ENCODE peak calls at places on chromosome 2, in six cellular contexts. One of them, this sample, is unnamed.

GRCh38 chr2:16099326-16099725 is 159.0 kb downstream of the MYCN start:
- DNase-seq in AG04450: no peak
- DNase-seq in astrocyte of the spinal cord: no peak
- DNase-seq in right cardiac atrium: no peak
- DNase-seq in GM12878: no peak
- DNase-seq in H1: no peak
- DNase-seq in this sample: no peak

GRCh38 chr2:191845248-191845715 is 1.6 kb downstream of the CAVIN2 start:
- DNase-seq in right cardiac atrium: peak; percentile 86
- DNase-seq in astrocyte of the spinal cord: no peak
- DNase-seq in AG04450: no peak
- DNase-seq in GM12878: no peak
- DNase-seq in H1: no peak
- DNase-seq in this sample: peak; percentile 68

GRCh38 chr2:218996937-218997336 is 3.7 kb upstream of the CRYBA2 start:
- DNase-seq in GM12878: no peak
- DNase-seq in astrocyte of the spinal cord: no peak
- DNase-seq in right cardiac atrium: no peak
- DNase-seq in AG04450: no peak
- DNase-seq in H1: no peak
- DNase-seq in this sample: no peak

GRCh38 chr2:10240911-10241610 is 61.6 kb upstream of the HPCAL1 start:
- DNase-seq in GM12878: no peak
- DNase-seq in astrocyte of the spinal cord: no peak
- DNase-seq in H1: no peak
- DNase-seq in AG04450: no peak
- DNase-seq in right cardiac atrium: no peak
- DNase-seq in this sample: no peak

GRCh38 chr2:9644603-9645002 is 13.8 kb upstream of the YWHAQ start:
- DNase-seq in right cardiac atrium: no peak
- DNase-seq in AG04450: no peak
- DNase-seq in astrocyte of the spinal cord: no peak
- DNase-seq in GM12878: no peak
- DNase-seq in H1: no peak
- DNase-seq in this sample: no peak

GRCh38 chr2:190569994-190570755 is 35.7 kb upstream of the NEMP2 start:
- DNase-seq in H1: no peak
- DNase-seq in GM12878: no peak
- DNase-seq in right cardiac atrium: no peak
- DNase-seq in astrocyte of the spinal cord: no peak
- DNase-seq in AG04450: no peak
- DNase-seq in this sample: no peak

GRCh38 chr2:72367530-72368225 is 220.0 kb upstream of the CYP26B1 start:
- DNase-seq in AG04450: peak; percentile 67
- DNase-seq in H1: no peak
- DNase-seq in astrocyte of the spinal cord: peak; percentile 75
- DNase-seq in right cardiac atrium: peak; percentile 59
- DNase-seq in GM12878: no peak
- DNase-seq in this sample: peak; percentile 16

GRCh38 chr2:73018188-73018825 is 53.2 kb downstream of the SFXN5 start:
- DNase-seq in AG04450: no peak
- DNase-seq in right cardiac atrium: no peak
- DNase-seq in GM12878: no peak
- DNase-seq in H1: no peak
- DNase-seq in astrocyte of the spinal cord: peak; percentile 6
- DNase-seq in this sample: no peak

GRCh38 chr2:166726525-166726924 is 161.8 kb upstream of the XIRP2 start:
- DNase-seq in AG04450: no peak
- DNase-seq in GM12878: no peak
- DNase-seq in right cardiac atrium: no peak
- DNase-seq in astrocyte of the spinal cord: no peak
- DNase-seq in H1: no peak
- DNase-seq in this sample: no peak

GRCh38 chr2:205763708-205764501 is 81.6 kb downstream of the NRP2 start:
- DNase-seq in astrocyte of the spinal cord: peak; percentile 93
- DNase-seq in right cardiac atrium: peak; percentile 86
- DNase-seq in GM12878: no peak
- DNase-seq in H1: peak; percentile 98
- DNase-seq in AG04450: peak; percentile 46
- DNase-seq in this sample: no peak

GRCh38 chr2:208820289-208820688 is 413.7 kb downstream of the PTH2R start:
- DNase-seq in GM12878: no peak
- DNase-seq in H1: no peak
- DNase-seq in astrocyte of the spinal cord: no peak
- DNase-seq in right cardiac atrium: no peak
- DNase-seq in AG04450: no peak
- DNase-seq in this sample: no peak

GRCh38 chr2:237577956-237578870 is 11.8 kb downstream of the PRLH start:
- DNase-seq in GM12878: no peak
- DNase-seq in right cardiac atrium: peak; percentile 25
- DNase-seq in AG04450: no peak
- DNase-seq in H1: no peak
- DNase-seq in astrocyte of the spinal cord: no peak
- DNase-seq in this sample: peak; percentile 11

GRCh38 chr2:241880311-241881073 is 11.0 kb downstream of the RTP5 start:
- DNase-seq in right cardiac atrium: peak; percentile 62
- DNase-seq in H1: no peak
- DNase-seq in astrocyte of the spinal cord: no peak
- DNase-seq in GM12878: no peak
- DNase-seq in AG04450: no peak
- DNase-seq in this sample: no peak

GRCh38 chr2:112713926-112714325 is 6.9 kb upstream of the NT5DC4 start:
- DNase-seq in astrocyte of the spinal cord: no peak
- DNase-seq in right cardiac atrium: no peak
- DNase-seq in GM12878: no peak
- DNase-seq in AG04450: no peak
- DNase-seq in H1: no peak
- DNase-seq in this sample: no peak

GRCh38 chr2:129483366-129483765 is 496.1 kb upstream of the RAB6C start:
- DNase-seq in AG04450: no peak
- DNase-seq in GM12878: peak; percentile 37
- DNase-seq in H1: peak; percentile 4
- DNase-seq in astrocyte of the spinal cord: no peak
- DNase-seq in right cardiac atrium: no peak
- DNase-seq in this sample: no peak

GRCh38 chr2:239363946-239364637 is 36.7 kb downstream of the HDAC4 start:
- DNase-seq in astrocyte of the spinal cord: no peak
- DNase-seq in H1: no peak
- DNase-seq in GM12878: no peak
- DNase-seq in right cardiac atrium: no peak
- DNase-seq in AG04450: no peak
- DNase-seq in this sample: no peak

GRCh38 chr2:176582990-176583481 is 313.8 kb downstream of the MTX2 start:
- DNase-seq in GM12878: no peak
- DNase-seq in AG04450: peak; percentile 74
- DNase-seq in astrocyte of the spinal cord: peak; percentile 96
- DNase-seq in H1: no peak
- DNase-seq in right cardiac atrium: peak; percentile 42
- DNase-seq in this sample: peak; percentile 21

GRCh38 chr2:106579750-106580197 is 92.6 kb downstream of the CD8B2 start:
- DNase-seq in AG04450: no peak
- DNase-seq in astrocyte of the spinal cord: no peak
- DNase-seq in GM12878: no peak
- DNase-seq in right cardiac atrium: no peak
- DNase-seq in H1: no peak
- DNase-seq in this sample: no peak

GRCh38 chr2:97957432-97958183 is 38.1 kb downstream of the TMEM131 start:
- DNase-seq in right cardiac atrium: no peak
- DNase-seq in H1: no peak
- DNase-seq in GM12878: no peak
- DNase-seq in astrocyte of the spinal cord: peak; percentile 25
- DNase-seq in AG04450: peak; percentile 18
- DNase-seq in this sample: no peak

GRCh38 chr2:159894145-159894838 is 96.3 kb upstream of the CD302 start:
- DNase-seq in astrocyte of the spinal cord: no peak
- DNase-seq in AG04450: no peak
- DNase-seq in H1: no peak
- DNase-seq in GM12878: no peak
- DNase-seq in right cardiac atrium: no peak
- DNase-seq in this sample: no peak

GRCh38 chr2:156779416-156780117 is 343.4 kb downstream of the GPD2 start:
- DNase-seq in right cardiac atrium: no peak
- DNase-seq in H1: no peak
- DNase-seq in AG04450: no peak
- DNase-seq in GM12878: no peak
- DNase-seq in astrocyte of the spinal cord: no peak
- DNase-seq in this sample: no peak

GRCh38 chr2:179917272-179917671 is 55.9 kb upstream of the ZNF385B start:
- DNase-seq in H1: no peak
- DNase-seq in GM12878: no peak
- DNase-seq in AG04450: peak; percentile 24
- DNase-seq in astrocyte of the spinal cord: peak; percentile 74
- DNase-seq in right cardiac atrium: no peak
- DNase-seq in this sample: no peak

GRCh38 chr2:179195146-179195545 is 69.5 kb downstream of the SESTD1 start:
- DNase-seq in H1: no peak
- DNase-seq in AG04450: no peak
- DNase-seq in astrocyte of the spinal cord: no peak
- DNase-seq in GM12878: no peak
- DNase-seq in right cardiac atrium: no peak
- DNase-seq in this sample: no peak

GRCh38 chr2:69437751-69438154 is 518 bp upstream of the NFU1 start:
- DNase-seq in right cardiac atrium: no peak
- DNase-seq in AG04450: no peak
- DNase-seq in GM12878: no peak
- DNase-seq in astrocyte of the spinal cord: no peak
- DNase-seq in H1: no peak
- DNase-seq in this sample: no peak

GRCh38 chr2:73856214-73856613 is 27.5 kb downstream of the STAMBP start:
- DNase-seq in right cardiac atrium: no peak
- DNase-seq in H1: no peak
- DNase-seq in AG04450: peak; percentile 78
- DNase-seq in astrocyte of the spinal cord: peak; percentile 91
- DNase-seq in GM12878: no peak
- DNase-seq in this sample: no peak

GRCh38 chr2:212177724-212178123 is 360.9 kb downstream of the ERBB4 start:
- DNase-seq in astrocyte of the spinal cord: no peak
- DNase-seq in AG04450: no peak
- DNase-seq in GM12878: no peak
- DNase-seq in right cardiac atrium: no peak
- DNase-seq in H1: no peak
- DNase-seq in this sample: no peak

GRCh38 chr2:64807417-64807816 is 153.7 kb upstream of the SERTAD2 start:
- DNase-seq in astrocyte of the spinal cord: peak; percentile 97
- DNase-seq in right cardiac atrium: no peak
- DNase-seq in H1: no peak
- DNase-seq in AG04450: peak; percentile 99
- DNase-seq in GM12878: peak; percentile 53
- DNase-seq in this sample: no peak

GRCh38 chr2:37829202-37829601 is 95.9 kb upstream of the RMDN2 start:
- DNase-seq in AG04450: peak; percentile 90
- DNase-seq in astrocyte of the spinal cord: peak; percentile 81
- DNase-seq in H1: no peak
- DNase-seq in right cardiac atrium: no peak
- DNase-seq in GM12878: no peak
- DNase-seq in this sample: peak; percentile 34

GRCh38 chr2:149899390-149899789 is 311.8 kb upstream of the MMADHC start:
- DNase-seq in GM12878: no peak
- DNase-seq in H1: no peak
- DNase-seq in AG04450: no peak
- DNase-seq in astrocyte of the spinal cord: no peak
- DNase-seq in right cardiac atrium: no peak
- DNase-seq in this sample: no peak

GRCh38 chr2:88521445-88522070 is 69.1 kb upstream of the FOXI3 start:
- DNase-seq in GM12878: no peak
- DNase-seq in right cardiac atrium: no peak
- DNase-seq in AG04450: no peak
- DNase-seq in H1: no peak
- DNase-seq in astrocyte of the spinal cord: no peak
- DNase-seq in this sample: no peak

GRCh38 chr2:62577994-62578836 is 72.2 kb upstream of the TMEM17 start:
- DNase-seq in GM12878: no peak
- DNase-seq in astrocyte of the spinal cord: peak; percentile 92
- DNase-seq in AG04450: peak; percentile 50
- DNase-seq in right cardiac atrium: no peak
- DNase-seq in H1: no peak
- DNase-seq in this sample: no peak

GRCh38 chr2:74131901-74132300 is 15.8 kb downstream of the BOLA3 start:
- DNase-seq in right cardiac atrium: no peak
- DNase-seq in AG04450: no peak
- DNase-seq in astrocyte of the spinal cord: no peak
- DNase-seq in GM12878: no peak
- DNase-seq in H1: no peak
- DNase-seq in this sample: no peak

GRCh38 chr2:218081063-218081462 is 12.0 kb downstream of the RUFY4 start:
- DNase-seq in GM12878: peak; percentile 61
- DNase-seq in astrocyte of the spinal cord: no peak
- DNase-seq in right cardiac atrium: no peak
- DNase-seq in H1: no peak
- DNase-seq in AG04450: no peak
- DNase-seq in this sample: no peak